ENCODE peak calls at places on chromosomes 7 and 10, in eight cellular contexts. One of them, this sample, is unnamed.

GRCh38 chr7:132937286-132937685 is 144.6 kb downstream of the CHCHD3 start:
- DNase-seq in ovary: no peak
- DNase-seq in CD8-positive, alpha-beta T cell: no peak
- DNase-seq in IMR-90: no peak
- DNase-seq in dorsolateral prefrontal cortex: no peak
- DNase-seq in OCI-LY7: no peak
- DNase-seq in prostate gland: no peak
- DNase-seq in lower lobe of right lung: no peak
- DNase-seq in this sample: no peak

GRCh38 chr7:81407094-81407493 is 362.8 kb downstream of the HGF start:
- DNase-seq in lower lobe of right lung: no peak
- DNase-seq in ovary: no peak
- DNase-seq in CD8-positive, alpha-beta T cell: no peak
- DNase-seq in OCI-LY7: no peak
- DNase-seq in prostate gland: no peak
- DNase-seq in dorsolateral prefrontal cortex: no peak
- DNase-seq in IMR-90: peak; percentile 10
- DNase-seq in this sample: no peak

GRCh38 chr7:73811760-73812168 is 19.0 kb upstream of the CLDN4 start:
- DNase-seq in CD8-positive, alpha-beta T cell: peak; percentile 43
- DNase-seq in dorsolateral prefrontal cortex: no peak
- DNase-seq in ovary: no peak
- DNase-seq in prostate gland: peak; percentile 63
- DNase-seq in lower lobe of right lung: peak; percentile 83
- DNase-seq in IMR-90: peak; percentile 41
- DNase-seq in OCI-LY7: peak; percentile 63
- DNase-seq in this sample: peak; percentile 89

GRCh38 chr10:78952686-78953085 is 116.1 kb upstream of the ZMIZ1 start:
- DNase-seq in dorsolateral prefrontal cortex: no peak
- DNase-seq in CD8-positive, alpha-beta T cell: no peak
- DNase-seq in prostate gland: no peak
- DNase-seq in lower lobe of right lung: no peak
- DNase-seq in IMR-90: no peak
- DNase-seq in OCI-LY7: no peak
- DNase-seq in ovary: peak; percentile 69
- DNase-seq in this sample: no peak

GRCh38 chr10:21503580-21503979 is 21.9 kb downstream of the SKIDA1 start:
- DNase-seq in CD8-positive, alpha-beta T cell: no peak
- DNase-seq in IMR-90: no peak
- DNase-seq in prostate gland: no peak
- DNase-seq in dorsolateral prefrontal cortex: no peak
- DNase-seq in lower lobe of right lung: no peak
- DNase-seq in ovary: no peak
- DNase-seq in OCI-LY7: no peak
- DNase-seq in this sample: no peak

GRCh38 chr7:156026076-156027002 is 214.1 kb upstream of the SHH start:
- DNase-seq in IMR-90: no peak
- DNase-seq in CD8-positive, alpha-beta T cell: no peak
- DNase-seq in ovary: no peak
- DNase-seq in lower lobe of right lung: no peak
- DNase-seq in prostate gland: no peak
- DNase-seq in dorsolateral prefrontal cortex: no peak
- DNase-seq in OCI-LY7: no peak
- DNase-seq in this sample: peak; percentile 19

GRCh38 chr10:43284341-43284910 is 17.6 kb upstream of the RASGEF1A start:
- DNase-seq in CD8-positive, alpha-beta T cell: no peak
- DNase-seq in prostate gland: no peak
- DNase-seq in IMR-90: no peak
- DNase-seq in OCI-LY7: peak; percentile 13
- DNase-seq in lower lobe of right lung: no peak
- DNase-seq in ovary: no peak
- DNase-seq in dorsolateral prefrontal cortex: no peak
- DNase-seq in this sample: no peak

GRCh38 chr7:24731313-24731712 is 26.0 kb downstream of the GSDME start:
- DNase-seq in lower lobe of right lung: no peak
- DNase-seq in ovary: no peak
- DNase-seq in OCI-LY7: no peak
- DNase-seq in CD8-positive, alpha-beta T cell: no peak
- DNase-seq in prostate gland: no peak
- DNase-seq in dorsolateral prefrontal cortex: no peak
- DNase-seq in IMR-90: no peak
- DNase-seq in this sample: no peak

GRCh38 chr7:121073463-121074099 is 85.1 kb downstream of the CPED1 start:
- DNase-seq in IMR-90: no peak
- DNase-seq in lower lobe of right lung: no peak
- DNase-seq in dorsolateral prefrontal cortex: no peak
- DNase-seq in ovary: no peak
- DNase-seq in prostate gland: no peak
- DNase-seq in CD8-positive, alpha-beta T cell: no peak
- DNase-seq in OCI-LY7: no peak
- DNase-seq in this sample: no peak

GRCh38 chr10:66862687-66863290 is 63.0 kb upstream of the LRRTM3 start:
- DNase-seq in prostate gland: no peak
- DNase-seq in lower lobe of right lung: no peak
- DNase-seq in OCI-LY7: no peak
- DNase-seq in ovary: no peak
- DNase-seq in dorsolateral prefrontal cortex: no peak
- DNase-seq in IMR-90: no peak
- DNase-seq in CD8-positive, alpha-beta T cell: no peak
- DNase-seq in this sample: peak; percentile 50

GRCh38 chr7:150381096-150381495 is 2.0 kb downstream of the ZNF775 start:
- DNase-seq in IMR-90: no peak
- DNase-seq in CD8-positive, alpha-beta T cell: no peak
- DNase-seq in ovary: no peak
- DNase-seq in OCI-LY7: no peak
- DNase-seq in prostate gland: peak; percentile 33
- DNase-seq in lower lobe of right lung: no peak
- DNase-seq in dorsolateral prefrontal cortex: no peak
- DNase-seq in this sample: no peak

GRCh38 chr7:88346357-88346756 is 39.7 kb upstream of the STEAP4 start:
- DNase-seq in CD8-positive, alpha-beta T cell: no peak
- DNase-seq in IMR-90: no peak
- DNase-seq in lower lobe of right lung: no peak
- DNase-seq in dorsolateral prefrontal cortex: no peak
- DNase-seq in prostate gland: no peak
- DNase-seq in ovary: no peak
- DNase-seq in OCI-LY7: no peak
- DNase-seq in this sample: no peak

GRCh38 chr7:88339195-88339922 is 32.7 kb upstream of the STEAP4 start:
- DNase-seq in prostate gland: no peak
- DNase-seq in ovary: no peak
- DNase-seq in IMR-90: no peak
- DNase-seq in CD8-positive, alpha-beta T cell: no peak
- DNase-seq in OCI-LY7: no peak
- DNase-seq in lower lobe of right lung: no peak
- DNase-seq in dorsolateral prefrontal cortex: no peak
- DNase-seq in this sample: no peak

GRCh38 chr7:88344956-88345832 is 38.5 kb upstream of the STEAP4 start:
- DNase-seq in IMR-90: no peak
- DNase-seq in lower lobe of right lung: peak; percentile 74
- DNase-seq in ovary: no peak
- DNase-seq in OCI-LY7: no peak
- DNase-seq in dorsolateral prefrontal cortex: peak; percentile 41
- DNase-seq in CD8-positive, alpha-beta T cell: no peak
- DNase-seq in prostate gland: no peak
- DNase-seq in this sample: peak; percentile 54

GRCh38 chr7:88347098-88347497 is 40.4 kb upstream of the STEAP4 start:
- DNase-seq in CD8-positive, alpha-beta T cell: no peak
- DNase-seq in IMR-90: no peak
- DNase-seq in lower lobe of right lung: peak; percentile 66
- DNase-seq in dorsolateral prefrontal cortex: no peak
- DNase-seq in prostate gland: no peak
- DNase-seq in OCI-LY7: no peak
- DNase-seq in ovary: no peak
- DNase-seq in this sample: no peak

DNA sequence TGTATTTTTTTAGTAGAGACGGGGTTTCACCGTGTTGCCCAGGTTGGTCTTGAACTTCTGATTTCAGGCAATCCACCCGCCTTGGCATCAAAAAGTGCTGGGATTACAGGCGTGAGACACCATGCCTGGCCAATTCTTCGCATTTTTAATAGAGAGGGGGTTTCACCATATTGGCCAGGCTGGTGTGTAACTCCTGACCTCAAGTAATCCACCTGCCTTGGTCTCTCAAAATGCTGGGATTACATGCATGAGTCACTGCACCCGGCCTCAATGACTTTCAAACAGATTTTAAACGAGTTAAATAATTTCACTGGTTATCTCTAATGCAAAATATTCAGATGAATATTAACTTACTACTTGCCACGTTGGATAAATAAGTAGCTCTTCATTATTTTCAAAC is 37.6 kb upstream of the STEAP4 start:
- DNase-seq in dorsolateral prefrontal cortex: no peak
- DNase-seq in IMR-90: no peak
- DNase-seq in lower lobe of right lung: no peak
- DNase-seq in OCI-LY7: no peak
- DNase-seq in prostate gland: no peak
- DNase-seq in CD8-positive, alpha-beta T cell: no peak
- DNase-seq in ovary: no peak
- DNase-seq in this sample: no peak
- H3K27ac ChIP-seq in dorsolateral prefrontal cortex: no peak overlapping the region
- H3K27ac ChIP-seq in IMR-90: no peak overlapping the region
- H3K27ac ChIP-seq in lower lobe of right lung: no peak overlapping the region
- H3K27ac ChIP-seq in OCI-LY7: no peak overlapping the region
- H3K27ac ChIP-seq in prostate gland: no peak overlapping the region
- H3K27ac ChIP-seq in CD8-positive, alpha-beta T cell: no peak overlapping the region
- H3K27ac ChIP-seq in ovary: no peak overlapping the region
- H3K27ac ChIP-seq in this sample: no peak overlapping the region

GRCh38 chr7:134315679-134316538 is 821 bp downstream of the SLC35B4 start:
- DNase-seq in prostate gland: no peak
- DNase-seq in ovary: peak; percentile 15
- DNase-seq in OCI-LY7: peak; percentile 23
- DNase-seq in lower lobe of right lung: no peak
- DNase-seq in CD8-positive, alpha-beta T cell: peak; percentile 9
- DNase-seq in dorsolateral prefrontal cortex: no peak
- DNase-seq in IMR-90: peak; percentile 16
- DNase-seq in this sample: no peak

GRCh38 chr7:134317434-134317833 is 704 bp upstream of the SLC35B4 start:
- DNase-seq in OCI-LY7: no peak
- DNase-seq in ovary: no peak
- DNase-seq in dorsolateral prefrontal cortex: no peak
- DNase-seq in IMR-90: no peak
- DNase-seq in prostate gland: no peak
- DNase-seq in lower lobe of right lung: no peak
- DNase-seq in CD8-positive, alpha-beta T cell: no peak
- DNase-seq in this sample: no peak

GRCh38 chr7:134313543-134313942 is 3.2 kb downstream of the SLC35B4 start:
- DNase-seq in OCI-LY7: no peak
- DNase-seq in dorsolateral prefrontal cortex: no peak
- DNase-seq in CD8-positive, alpha-beta T cell: no peak
- DNase-seq in prostate gland: peak; percentile 13
- DNase-seq in IMR-90: no peak
- DNase-seq in ovary: no peak
- DNase-seq in lower lobe of right lung: no peak
- DNase-seq in this sample: no peak

GRCh38 chr7:134318443-134318842 is 1.7 kb upstream of the SLC35B4 start:
- DNase-seq in CD8-positive, alpha-beta T cell: no peak
- DNase-seq in lower lobe of right lung: no peak
- DNase-seq in IMR-90: no peak
- DNase-seq in OCI-LY7: no peak
- DNase-seq in dorsolateral prefrontal cortex: no peak
- DNase-seq in prostate gland: no peak
- DNase-seq in ovary: no peak
- DNase-seq in this sample: no peak

GRCh38 chr7:134316539-134317344 is at the start of gene SLC35B4:
- DNase-seq in dorsolateral prefrontal cortex: peak; percentile 98
- DNase-seq in lower lobe of right lung: peak; percentile 99
- DNase-seq in OCI-LY7: peak; percentile 97
- DNase-seq in CD8-positive, alpha-beta T cell: peak; percentile 92
- DNase-seq in ovary: peak; percentile 94
- DNase-seq in IMR-90: peak; percentile 97
- DNase-seq in prostate gland: peak; percentile 98
- DNase-seq in this sample: peak; percentile 97
- TF ChIP-seq CTCF in dorsolateral prefrontal cortex: peak; percentile 37
- TF ChIP-seq CTCF in lower lobe of right lung: peak; percentile 34
- TF ChIP-seq CTCF in OCI-LY7: peak; percentile 35
- TF ChIP-seq CTCF in CD8-positive, alpha-beta T cell: peak; percentile 29
- TF ChIP-seq CTCF in ovary: no peak
- TF ChIP-seq CTCF in IMR-90: peak; percentile 28
- TF ChIP-seq CTCF in prostate gland: no peak
- TF ChIP-seq CTCF in this sample: peak; percentile 44

DNA sequence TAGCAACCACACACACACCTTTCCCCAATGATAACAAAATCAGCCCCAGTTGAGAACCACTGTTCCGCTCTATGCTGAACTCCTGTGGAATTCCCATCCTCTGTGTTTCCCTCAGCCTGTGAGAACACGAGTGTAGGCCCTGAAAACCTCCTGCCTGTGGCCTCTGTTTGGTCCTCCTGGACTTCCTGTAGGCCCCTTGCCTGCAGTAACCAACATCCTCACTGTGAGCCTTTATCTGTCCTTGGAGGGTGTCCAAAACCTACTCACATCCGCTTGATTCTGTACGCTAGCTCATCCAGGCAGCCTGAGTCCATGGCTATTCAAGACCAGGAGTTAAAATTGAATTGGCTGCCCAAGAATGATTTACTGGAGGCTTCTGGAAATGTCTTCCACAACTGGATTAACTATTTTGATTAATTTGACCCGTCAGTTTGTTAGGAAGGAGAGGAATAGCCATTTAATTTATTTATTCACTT is 149.8 kb downstream of the AKR1D1 start:
- DNase-seq in lower lobe of right lung: no peak
- DNase-seq in dorsolateral prefrontal cortex: no peak
- DNase-seq in prostate gland: no peak
- DNase-seq in ovary: no peak
- DNase-seq in IMR-90: no peak
- DNase-seq in OCI-LY7: no peak
- DNase-seq in CD8-positive, alpha-beta T cell: no peak
- DNase-seq in this sample: no peak
- H3K27ac ChIP-seq in lower lobe of right lung: no peak overlapping the region
- H3K27ac ChIP-seq in dorsolateral prefrontal cortex: no peak overlapping the region
- H3K27ac ChIP-seq in prostate gland: no peak overlapping the region
- H3K27ac ChIP-seq in ovary: no peak overlapping the region
- H3K27ac ChIP-seq in IMR-90: no peak overlapping the region
- H3K27ac ChIP-seq in OCI-LY7: no peak overlapping the region
- H3K27ac ChIP-seq in CD8-positive, alpha-beta T cell: no peak overlapping the region
- H3K27ac ChIP-seq in this sample: no peak overlapping the region

DNA sequence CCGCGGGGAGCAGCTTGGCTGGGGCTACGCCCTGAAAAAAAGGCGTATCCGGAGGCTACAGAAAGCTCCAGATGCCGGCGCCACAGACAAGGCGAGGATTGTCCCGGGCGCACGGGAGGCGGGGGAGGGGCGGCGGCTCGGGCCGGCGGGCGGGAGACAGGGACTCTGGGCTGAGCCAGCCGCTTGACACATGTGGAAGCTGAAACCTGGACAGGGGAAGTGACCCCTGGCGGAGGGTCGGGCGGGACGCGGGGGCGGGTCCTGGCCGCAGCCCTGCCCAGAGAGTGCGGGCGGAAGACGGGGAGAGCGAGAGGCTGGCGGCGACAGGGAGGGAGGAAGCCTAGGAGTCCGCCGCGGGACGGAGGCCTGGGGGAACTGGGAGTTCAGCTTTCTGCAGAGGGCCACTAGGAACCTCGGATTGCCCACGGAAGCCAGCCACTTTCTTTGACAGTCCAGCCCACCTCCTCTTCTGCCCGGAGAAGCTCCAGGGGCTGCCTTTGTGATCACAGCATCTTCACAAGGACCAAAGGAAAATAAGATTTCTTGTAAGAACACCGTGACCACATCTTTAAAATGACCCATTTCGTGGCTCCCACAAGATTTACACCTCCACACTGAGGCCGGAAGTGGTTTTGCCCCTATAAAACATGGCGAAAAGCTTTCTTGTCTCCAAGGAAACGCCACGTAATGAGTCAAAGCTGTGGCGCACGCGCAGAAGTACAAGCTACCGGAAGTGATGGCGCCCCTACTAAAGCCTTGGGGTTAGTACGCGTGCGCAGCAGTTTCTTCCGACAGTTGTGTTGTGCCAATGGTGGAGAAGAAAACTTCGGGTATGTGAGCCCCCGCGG is at the start of the genes PLOD3 and ZNHIT1:
- DNase-seq in lower lobe of right lung: peak; percentile 98
- DNase-seq in dorsolateral prefrontal cortex: peak; percentile 93
- DNase-seq in OCI-LY7: peak; percentile 99
- DNase-seq in IMR-90: peak; percentile 97
- DNase-seq in ovary: peak; percentile 97
- DNase-seq in prostate gland: peak; percentile 97
- DNase-seq in CD8-positive, alpha-beta T cell: peak; percentile 96
- DNase-seq in this sample: peak; percentile 99
- TF ChIP-seq CTCF in lower lobe of right lung: no peak
- TF ChIP-seq CTCF in dorsolateral prefrontal cortex: peak; percentile 10
- TF ChIP-seq CTCF in OCI-LY7: peak; percentile 6
- TF ChIP-seq CTCF in IMR-90: peak; percentile 11
- TF ChIP-seq CTCF in ovary: no peak
- TF ChIP-seq CTCF in prostate gland: no peak
- TF ChIP-seq CTCF in CD8-positive, alpha-beta T cell: no peak
- TF ChIP-seq CTCF in this sample: peak; percentile 27

This sample was measured in Peyer's patch.